ENCODE peak calls at places on chromosome 5, in seven cellular contexts. R is cardiac muscle cell; O is amniotic stem cell; C is effector memory CD4-positive, alpha-beta T cell; V is NCI-H2081; J is NCI-H1105; D is pancreas. G is an unnamed sample.

GRCh38 chr5:102901821-102902448 is 146.8 kb downstream of the PAM start:
- DNase-seq in R (no peak), O (no peak), C (no peak), V (peak; percentile 41), J (no peak), D (no peak), G (no peak)

GRCh38 chr5:50667653-50668403 is 1.4 kb downstream of the PARP8 start:
- DNase-seq in R (peak; percentile 77), O (no peak), C (peak; percentile 85), V (peak; percentile 62), J (peak; percentile 23), D (peak; percentile 60), G (peak; percentile 72)

GRCh38 chr5:36444582-36444999 is 142.9 kb upstream of the RANBP3L start:
- DNase-seq in R (no peak), O (no peak), C (no peak), V (no peak), J (no peak), D (peak; percentile 41), G (no peak)

GRCh38 chr5:146890733-146891440 is 12.3 kb upstream of the PPP2R2B start:
- DNase-seq in R (no peak), O (no peak), C (no peak), V (no peak), J (no peak), D (no peak), G (no peak)

GRCh38 chr5:131899686-131900085 is 45.8 kb downstream of the MEIKIN start:
- DNase-seq in R (no peak), O (no peak), C (no peak), V (no peak), J (no peak), D (no peak), G (no peak)

GRCh38 chr5:153153086-153153485 is 337.4 kb upstream of the GRIA1 start:
- DNase-seq in R (no peak), O (no peak), C (no peak), V (no peak), J (no peak), D (no peak), G (no peak)

GRCh38 chr5:37839441-37840035 is 303 bp downstream of the GDNF start:
- DNase-seq in R (peak; percentile 77), O (no peak), C (no peak), V (peak; percentile 63), J (peak; percentile 50), D (no peak), G (peak; percentile 72)

GRCh38 chr5:58412081-58412480 is 47.8 kb downstream of the PLK2 start:
- DNase-seq in R (no peak), O (no peak), C (no peak), V (no peak), J (no peak), D (no peak), G (no peak)

GRCh38 chr5:146732966-146733365 is 145.6 kb downstream of the PPP2R2B start:
- DNase-seq in R (no peak), O (no peak), C (no peak), V (no peak), J (no peak), D (no peak), G (no peak)

GRCh38 chr5:107389130-107389553 is 281.6 kb downstream of the EFNA5 start:
- DNase-seq in R (no peak), O (peak; percentile 28), C (peak; percentile 2), V (peak; percentile 90), J (no peak), D (no peak), G (no peak)

GRCh38 chr5:58201922-58202648 is 257.8 kb downstream of the PLK2 start:
- DNase-seq in R (no peak), O (no peak), C (no peak), V (no peak), J (no peak), D (no peak), G (no peak)

GRCh38 chr5:104652271-104652861 is 1089.8 kb upstream of the NUDT12 start:
- DNase-seq in R (no peak), O (no peak), C (no peak), V (no peak), J (no peak), D (no peak), G (no peak)

GRCh38 chr5:37701868-37702267 is 138.0 kb downstream of the GDNF start:
- DNase-seq in R (no peak), O (no peak), C (no peak), V (no peak), J (no peak), D (no peak), G (no peak)

GRCh38 chr5:107809201-107810034 is 138.7 kb upstream of the EFNA5 start:
- DNase-seq in R (no peak), O (no peak), C (no peak), V (no peak), J (no peak), D (no peak), G (no peak)

GRCh38 chr5:139090566-139090965 is 107.6 kb downstream of the SIL1 start:
- DNase-seq in R (no peak), O (no peak), C (no peak), V (no peak), J (no peak), D (no peak), G (no peak)

GRCh38 chr5:128083033-128083810 is at the start of gene SLC12A2:
- DNase-seq in R (peak; percentile 95), O (peak; percentile 95), C (peak; percentile 90), V (peak; percentile 87), J (peak; percentile 83), D (peak; percentile 88), G (peak; percentile 94)

GRCh38 chr5:1193591-1193985 is 7.8 kb upstream of the SLC6A19 start:
- DNase-seq in R (no peak), O (no peak), C (no peak), V (no peak), J (no peak), D (no peak), G (peak; percentile 15)

GRCh38 chr5:78961743-78962142 is 23.4 kb downstream of the ARSB start:
- DNase-seq in R (no peak), O (no peak), C (no peak), V (no peak), J (no peak), D (no peak), G (no peak)

GRCh38 chr5:135246923-135247795 is 151.9 kb downstream of the MACROH2A1 start:
- DNase-seq in R (no peak), O (peak; percentile 95), C (no peak), V (no peak), J (no peak), D (peak; percentile 1), G (no peak)

GRCh38 chr5:148311516-148311915 is 707 bp upstream of the SPINK7 start:
- DNase-seq in R (no peak), O (no peak), C (no peak), V (no peak), J (no peak), D (no peak), G (no peak)

GRCh38 chr5:171422902-171423663 is 3.6 kb downstream of the FGF18 start:
- DNase-seq in R (no peak), O (no peak), C (no peak), V (no peak), J (no peak), D (no peak), G (no peak)